ENCODE peak calls at places on chromosomes 11 and 22, in four cellular contexts. One of them, this sample, is unnamed.
A peak's percentile ranks its signal among the peaks of the same experiment; 100 is the strongest.

GRCh38 chr11:17008099-17008498 is 6.1 kb downstream of the PLEKHA7 start:
- DNase-seq in ovary: no peak
- DNase-seq in nephron progenitor cell: no peak
- DNase-seq in T47D: no peak
- DNase-seq in this sample: no peak

GRCh38 chr11:19869466-19869865 is 156.8 kb downstream of the NAV2 start:
- DNase-seq in ovary: no peak
- DNase-seq in nephron progenitor cell: no peak
- DNase-seq in T47D: no peak
- DNase-seq in this sample: no peak

GRCh38 chr11:95652002-95652472 is 137.5 kb downstream of the FAM76B start:
- DNase-seq in ovary: no peak
- DNase-seq in nephron progenitor cell: no peak
- DNase-seq in T47D: no peak
- DNase-seq in this sample: no peak

GRCh38 chr11:65114538-65115171 is 2.8 kb downstream of the ZNHIT2 start:
- DNase-seq in ovary: peak; percentile 44
- DNase-seq in nephron progenitor cell: no peak
- DNase-seq in T47D: no peak
- DNase-seq in this sample: no peak

GRCh38 chr22:19244600-19245352 is 46.7 kb downstream of the CLTCL1 start:
- DNase-seq in ovary: no peak
- DNase-seq in nephron progenitor cell: no peak
- DNase-seq in T47D: no peak
- DNase-seq in this sample: no peak

GRCh38 chr11:106449756-106450155 is 372.3 kb downstream of the AASDHPPT start:
- DNase-seq in ovary: no peak
- DNase-seq in nephron progenitor cell: no peak
- DNase-seq in T47D: no peak
- DNase-seq in this sample: no peak

GRCh38 chr22:36211237-36211881 is 9.8 kb upstream of the APOL4 start:
- DNase-seq in ovary: no peak
- DNase-seq in nephron progenitor cell: no peak
- DNase-seq in T47D: no peak
- DNase-seq in this sample: peak; percentile 16

GRCh38 chr11:16511109-16511806 is 154.9 kb upstream of the SOX6 start:
- DNase-seq in ovary: no peak
- DNase-seq in nephron progenitor cell: no peak
- DNase-seq in T47D: no peak
- DNase-seq in this sample: no peak

This sample was measured in HCEC 1CT.